ENCODE peak calls at places on chromosome 15, in four cellular contexts. One of them, this sample, is unnamed.

GRCh38 chr15:62976301-62976842 is 66.2 kb upstream of the TPM1 start:
- DNase-seq in pancreas: no peak
- DNase-seq in psoas muscle: no peak
- DNase-seq in H9: no peak
- DNase-seq in this sample: no peak

GRCh38 chr15:51752918-51753317 is 1.5 kb downstream of the TMOD2 start:
- DNase-seq in pancreas: no peak
- DNase-seq in psoas muscle: no peak
- DNase-seq in H9: no peak
- DNase-seq in this sample: no peak

GRCh38 chr15:91385301-91385700 is 285.2 kb downstream of the SV2B start:
- DNase-seq in pancreas: no peak
- DNase-seq in psoas muscle: no peak
- DNase-seq in H9: no peak
- DNase-seq in this sample: no peak

GRCh38 chr15:66389098-66389858 is 2.6 kb downstream of the MAP2K1 start:
- DNase-seq in pancreas: no peak
- DNase-seq in psoas muscle: no peak
- DNase-seq in H9: no peak
- DNase-seq in this sample: no peak

GRCh38 chr15:27025411-27026051 is 54.5 kb downstream of the GABRG3 start:
- DNase-seq in pancreas: no peak
- DNase-seq in psoas muscle: no peak
- DNase-seq in H9: no peak
- DNase-seq in this sample: no peak

GRCh38 chr15:52241489-52241888 is 50.3 kb upstream of the GNB5 start:
- DNase-seq in pancreas: no peak
- DNase-seq in psoas muscle: no peak
- DNase-seq in H9: no peak
- DNase-seq in this sample: no peak

GRCh38 chr15:48865387-48866079 is 12.4 kb upstream of the EID1 start:
- DNase-seq in pancreas: no peak
- DNase-seq in psoas muscle: no peak
- DNase-seq in H9: peak; percentile 33
- DNase-seq in this sample: no peak

GRCh38 chr15:87348746-87349145 is 907.8 kb downstream of the NTRK3 start:
- DNase-seq in pancreas: no peak
- DNase-seq in psoas muscle: no peak
- DNase-seq in H9: no peak
- DNase-seq in this sample: no peak

GRCh38 chr15:25250906-25251622 is 187.8 kb downstream of the UBE3A start:
- DNase-seq in pancreas: peak; percentile 34
- DNase-seq in psoas muscle: peak; percentile 4
- DNase-seq in H9: peak; percentile 9
- DNase-seq in this sample: peak; percentile 4

GRCh38 chr15:100694381-100695012 is 92.1 kb downstream of the ASB7 start:
- DNase-seq in pancreas: no peak
- DNase-seq in psoas muscle: no peak
- DNase-seq in H9: no peak
- DNase-seq in this sample: no peak

GRCh38 chr15:31495281-31495680 is 168.6 kb downstream of the KLF13 start:
- DNase-seq in pancreas: no peak
- DNase-seq in psoas muscle: no peak
- DNase-seq in H9: peak; percentile 4
- DNase-seq in this sample: no peak

GRCh38 chr15:70217246-70218160 is 119.8 kb upstream of the TLE3 start:
- DNase-seq in pancreas: no peak
- DNase-seq in psoas muscle: no peak
- DNase-seq in H9: no peak
- DNase-seq in this sample: no peak
- H3K4me1 ChIP-seq in pancreas: no peaks in the 10 kb centered on the region
- H3K4me1 ChIP-seq in psoas muscle: no peaks in the 10 kb centered on the region
- H3K4me1 ChIP-seq in H9: no peaks in the 10 kb centered on the region
- H3K4me1 ChIP-seq in this sample: peaks cover 8% of the 10 kb centered on the region

DNA sequence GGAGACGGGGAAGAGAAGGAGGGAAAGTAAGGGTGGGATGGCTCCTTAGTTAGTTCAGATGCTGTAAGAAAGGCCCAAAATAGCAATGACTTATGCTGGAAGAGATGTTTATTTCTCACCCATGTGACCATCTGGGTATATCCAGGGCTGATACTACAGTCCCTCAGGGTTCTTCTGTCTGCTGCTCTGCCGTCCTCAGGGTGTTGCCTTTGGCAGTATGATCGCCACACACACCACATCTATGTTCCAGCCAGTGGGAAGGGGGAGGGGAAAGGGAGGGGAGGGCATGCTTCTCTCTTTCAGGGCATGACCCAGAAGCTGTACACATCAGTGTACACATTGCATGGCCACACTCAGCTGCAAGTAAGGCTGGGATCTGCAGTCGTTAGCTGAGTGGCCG is 10.2 kb downstream of the CD276 start:
- DNase-seq in pancreas: no peak
- DNase-seq in psoas muscle: no peak
- DNase-seq in H9: no peak
- DNase-seq in this sample: no peak
- H3K4me1 ChIP-seq in pancreas: peaks cover 4% of the 10 kb centered on the region
- H3K4me1 ChIP-seq in psoas muscle: peaks cover 59% of the 10 kb centered on the region
- H3K4me1 ChIP-seq in H9: peaks cover 7% of the 10 kb centered on the region
- H3K4me1 ChIP-seq in this sample: peaks cover 72% of the 10 kb centered on the region

DNA sequence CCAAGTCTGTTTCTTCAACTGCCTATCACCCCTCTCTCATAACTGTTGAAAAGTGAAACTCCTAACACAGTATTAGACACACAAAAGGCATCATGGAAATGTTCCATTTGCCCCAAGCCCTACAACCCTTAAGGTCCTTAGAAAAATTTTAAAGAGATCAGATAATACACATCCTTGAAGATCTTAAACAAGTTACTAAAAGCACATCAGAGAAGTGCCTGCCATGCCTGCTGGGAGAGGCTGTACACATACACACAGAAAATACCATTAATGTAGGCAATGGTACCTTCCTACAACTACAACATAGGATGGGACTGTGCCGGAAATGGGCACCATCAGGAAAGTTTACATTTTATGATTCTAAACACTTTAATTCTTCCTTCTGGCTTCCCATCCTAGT is 3.3 kb downstream of the ADAM10 start:
- DNase-seq in pancreas: no peak
- DNase-seq in psoas muscle: no peak
- DNase-seq in H9: no peak
- DNase-seq in this sample: no peak
- H3K4me1 ChIP-seq in pancreas: peaks cover 10% of the 10 kb centered on the region
- H3K4me1 ChIP-seq in psoas muscle: peaks cover 34% of the 10 kb centered on the region
- H3K4me1 ChIP-seq in H9: peaks cover 2% of the 10 kb centered on the region
- H3K4me1 ChIP-seq in this sample: peaks cover 84% of the 10 kb centered on the region

GRCh38 chr15:38533416-38533915 is 31.1 kb downstream of the RASGRP1 start:
- DNase-seq in pancreas: no peak
- DNase-seq in psoas muscle: no peak
- DNase-seq in H9: no peak
- DNase-seq in this sample: no peak

GRCh38 chr15:38533926-38534325 is 30.7 kb downstream of the RASGRP1 start:
- DNase-seq in pancreas: no peak
- DNase-seq in psoas muscle: no peak
- DNase-seq in H9: no peak
- DNase-seq in this sample: no peak

GRCh38 chr15:38536201-38536676 is 28.4 kb downstream of the RASGRP1 start:
- DNase-seq in pancreas: no peak
- DNase-seq in psoas muscle: peak; percentile 23
- DNase-seq in H9: no peak
- DNase-seq in this sample: peak; percentile 51

GRCh38 chr15:38535451-38536200 is 29.0 kb downstream of the RASGRP1 start:
- DNase-seq in pancreas: no peak
- DNase-seq in psoas muscle: peak; percentile 21
- DNase-seq in H9: no peak
- DNase-seq in this sample: no peak

GRCh38 chr15:38534691-38535090 is 29.9 kb downstream of the RASGRP1 start:
- DNase-seq in pancreas: no peak
- DNase-seq in psoas muscle: no peak
- DNase-seq in H9: no peak
- DNase-seq in this sample: no peak
- H3K4me1 ChIP-seq in pancreas: no peaks in the 10 kb centered on the region
- H3K4me1 ChIP-seq in psoas muscle: no peaks in the 10 kb centered on the region
- H3K4me1 ChIP-seq in H9: no peaks in the 10 kb centered on the region
- H3K4me1 ChIP-seq in this sample: peaks cover 9% of the 10 kb centered on the region

DNA sequence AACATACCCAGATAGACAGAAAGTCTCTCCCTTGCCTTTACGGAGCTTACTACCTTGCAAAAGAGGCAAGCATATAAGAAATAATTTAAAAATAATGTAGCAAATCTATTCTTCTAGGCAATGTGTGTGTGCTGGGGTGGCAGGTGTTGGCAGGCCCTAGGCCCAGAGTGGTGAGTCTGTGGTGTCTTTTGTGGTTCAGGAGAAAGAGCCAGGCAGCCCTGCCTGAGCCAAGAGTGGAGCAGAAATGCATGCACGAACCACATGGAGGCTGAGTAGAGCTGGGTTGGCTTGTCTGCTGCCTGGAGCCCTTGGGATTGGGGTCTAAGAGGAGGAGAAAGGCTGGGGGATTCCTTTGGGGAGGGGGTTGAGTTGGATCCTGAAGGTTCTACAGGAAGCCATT is 70.2 kb upstream of the MYZAP start:
- DNase-seq in pancreas: no peak
- DNase-seq in psoas muscle: no peak
- DNase-seq in H9: no peak
- DNase-seq in this sample: no peak
- H3K4me1 ChIP-seq in pancreas: peaks cover 14% of the 10 kb centered on the region
- H3K4me1 ChIP-seq in psoas muscle: no peaks in the 10 kb centered on the region
- H3K4me1 ChIP-seq in H9: no peaks in the 10 kb centered on the region
- H3K4me1 ChIP-seq in this sample: peaks cover 10% of the 10 kb centered on the region

GRCh38 chr15:85580914-85581313 is 200.5 kb downstream of the AKAP13 start:
- DNase-seq in pancreas: no peak
- DNase-seq in psoas muscle: no peak
- DNase-seq in H9: no peak
- DNase-seq in this sample: no peak
- H3K4me1 ChIP-seq in pancreas: peaks cover 34% of the 10 kb centered on the region
- H3K4me1 ChIP-seq in psoas muscle: peaks cover 75% of the 10 kb centered on the region
- H3K4me1 ChIP-seq in H9: no peaks in the 10 kb centered on the region
- H3K4me1 ChIP-seq in this sample: peaks cover 97% of the 10 kb centered on the region

DNA sequence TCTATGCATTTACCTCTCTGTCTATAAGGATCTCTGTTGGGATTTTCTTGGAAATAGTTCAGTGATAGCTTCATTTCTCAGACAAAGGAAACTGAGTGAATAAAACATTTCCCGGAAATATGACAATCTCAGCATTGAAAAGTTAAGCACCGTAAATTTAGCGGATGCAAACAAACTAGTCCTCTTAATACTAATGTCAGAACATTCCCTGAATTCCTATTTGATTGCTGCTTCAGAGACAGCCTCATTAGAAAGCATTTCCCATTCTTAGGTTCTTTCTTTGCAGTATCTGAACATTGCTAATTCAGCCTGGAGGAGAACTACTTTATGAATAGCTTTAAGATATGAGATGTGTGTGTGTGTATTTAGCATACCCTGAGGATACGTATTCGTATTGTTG is 101.3 kb downstream of the NR2F2 start:
- DNase-seq in pancreas: no peak
- DNase-seq in psoas muscle: no peak
- DNase-seq in H9: no peak
- DNase-seq in this sample: no peak
- H3K4me1 ChIP-seq in pancreas: no peaks in the 10 kb centered on the region
- H3K4me1 ChIP-seq in psoas muscle: peaks cover 4% of the 10 kb centered on the region
- H3K4me1 ChIP-seq in H9: no peaks in the 10 kb centered on the region
- H3K4me1 ChIP-seq in this sample: peaks cover 9% of the 10 kb centered on the region

GRCh38 chr15:42088801-42089640 is 5.3 kb downstream of the PLA2G4D start:
- DNase-seq in pancreas: no peak
- DNase-seq in psoas muscle: no peak
- DNase-seq in H9: no peak
- DNase-seq in this sample: no peak

GRCh38 chr15:42087926-42088800 is 6.2 kb downstream of the PLA2G4D start:
- DNase-seq in pancreas: no peak
- DNase-seq in psoas muscle: no peak
- DNase-seq in H9: no peak
- DNase-seq in this sample: no peak

GRCh38 chr15:42085236-42085605 is 9.1 kb downstream of the PLA2G4D start:
- DNase-seq in pancreas: no peak
- DNase-seq in psoas muscle: no peak
- DNase-seq in H9: peak; percentile 33
- DNase-seq in this sample: no peak

GRCh38 chr15:42085721-42086120 is 8.6 kb downstream of the PLA2G4D start:
- DNase-seq in pancreas: no peak
- DNase-seq in psoas muscle: no peak
- DNase-seq in H9: no peak
- DNase-seq in this sample: no peak

DNA sequence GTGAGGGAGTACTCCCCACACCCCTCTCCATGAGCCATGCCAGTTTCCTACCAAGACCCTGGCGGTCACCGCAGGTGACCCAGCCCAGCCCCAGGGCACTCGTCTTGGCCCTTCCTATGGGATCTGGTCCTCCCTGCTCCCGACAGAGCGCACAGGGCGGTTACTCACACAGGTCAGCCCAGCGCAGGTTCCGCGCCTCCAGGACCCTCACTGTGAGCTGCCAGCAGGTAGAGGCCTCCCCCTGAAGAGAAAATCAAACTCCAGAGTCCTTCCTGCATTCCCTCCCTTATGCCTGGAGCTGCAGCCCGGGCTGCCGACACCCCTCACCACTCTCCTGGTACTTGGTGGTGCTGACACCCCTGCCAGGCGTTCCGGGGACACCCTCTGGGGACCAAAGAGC is 6.9 kb downstream of the PLA2G4D start:
- DNase-seq in pancreas: no peak
- DNase-seq in psoas muscle: no peak
- DNase-seq in H9: peak; percentile 25
- DNase-seq in this sample: no peak
- H3K4me1 ChIP-seq in pancreas: peaks cover 7% of the 10 kb centered on the region
- H3K4me1 ChIP-seq in psoas muscle: no peaks in the 10 kb centered on the region
- H3K4me1 ChIP-seq in H9: no peaks in the 10 kb centered on the region
- H3K4me1 ChIP-seq in this sample: peaks cover 11% of the 10 kb centered on the region